ENCODE peak calls at places on chromosome 6, in eight cellular contexts. H is brain microvascular endothelial cell, R is tibial nerve, N is HFF-Myc, Q is mucosa of descending colon, E is A549, Z is fibroblast of pulmonary artery, A is transverse colon. V is an unnamed sample.

GRCh38 chr6:24152014-24152413 is 26.0 kb downstream of the NRSN1 start:
- DNase-seq in H (no peak), R (no peak), N (no peak), Q (no peak), E (no peak), Z (no peak), A (no peak), V (no peak)

GRCh38 chr6:136526196-136526930 is 23.9 kb downstream of the MAP7 start:
- DNase-seq in H (peak), R (no peak), N (no peak), Q (peak), E (peak), Z (peak), A (no peak), V (peak)

GRCh38 chr6:110999634-111000270 is 17.9 kb downstream of the RPF2 start:
- DNase-seq in H (no peak), R (no peak), N (no peak), Q (no peak), E (peak), Z (peak), A (no peak), V (peak)

GRCh38 chr6:29924731-29925130 is 17.6 kb upstream of the HLA-A start:
- DNase-seq in H (no peak), R (no peak), N (no peak), Q (peak), E (no peak), Z (no peak), A (no peak), V (peak)

GRCh38 chr6:157221049-157221816 is 102.1 kb downstream of the TMEM242 start:
- DNase-seq in H (peak), R (no peak), N (no peak), Q (peak), E (peak), Z (peak), A (peak), V (peak)

GRCh38 chr6:18415671-18416340 is 28.7 kb downstream of the RNF144B start:
- DNase-seq in H (no peak), R (no peak), N (no peak), Q (no peak), E (no peak), Z (no peak), A (no peak), V (no peak)

GRCh38 chr6:131225959-131226358 is 90.7 kb downstream of the AKAP7 start:
- DNase-seq in H (no peak), R (no peak), N (no peak), Q (no peak), E (no peak), Z (no peak), A (no peak), V (no peak)

GRCh38 chr6:111418971-111419693 is 63.9 kb downstream of the REV3L start:
- DNase-seq in H (peak), R (no peak), N (no peak), Q (no peak), E (no peak), Z (peak), A (no peak), V (peak)

GRCh38 chr6:30979076-30979475 is 4.4 kb upstream of the MUC21 start:
- DNase-seq in H (no peak), R (no peak), N (no peak), Q (no peak), E (no peak), Z (no peak), A (no peak), V (no peak)

GRCh38 chr6:40999498-41000070 is 39.4 kb downstream of the UNC5CL start:
- DNase-seq in H (no peak), R (peak), N (peak), Q (peak), E (peak), Z (peak), A (peak), V (peak)

GRCh38 chr6:43698584-43699349 is 11.2 kb upstream of the MRPS18A start:
- DNase-seq in H (peak), R (peak), N (no peak), Q (peak), E (peak), Z (peak), A (no peak), V (no peak)

GRCh38 chr6:161242779-161243693 is 30.8 kb downstream of the AGPAT4 start:
- DNase-seq in H (no peak), R (no peak), N (no peak), Q (no peak), E (no peak), Z (peak), A (no peak), V (peak)

GRCh38 chr6:157380458-157380778 is 572 bp upstream of the ZDHHC14 start:
- DNase-seq in H (no peak), R (no peak), N (no peak), Q (peak), E (no peak), Z (no peak), A (no peak), V (no peak)

GRCh38 chr6:111503194-111503593 is 20.2 kb upstream of the REV3L start:
- DNase-seq in H (peak), R (no peak), N (no peak), Q (no peak), E (no peak), Z (no peak), A (no peak), V (no peak)

GRCh38 chr6:25038300-25038699 is 102.5 kb upstream of the RIPOR2 start:
- DNase-seq in H (no peak), R (no peak), N (no peak), Q (no peak), E (no peak), Z (no peak), A (no peak), V (no peak)

GRCh38 chr6:107061125-107062020 is 33.4 kb downstream of the MTRES1 start:
- DNase-seq in H (no peak), R (no peak), N (no peak), Q (no peak), E (no peak), Z (no peak), A (no peak), V (peak)

GRCh38 chr6:147973806-147974205 is 368.8 kb upstream of the SASH1 start:
- DNase-seq in H (no peak), R (no peak), N (no peak), Q (no peak), E (no peak), Z (no peak), A (no peak), V (no peak)

GRCh38 chr6:147974376-147974775 is 368.3 kb upstream of the SASH1 start:
- DNase-seq in H (peak), R (no peak), N (peak), Q (no peak), E (peak), Z (peak), A (no peak), V (peak)

GRCh38 chr6:147972436-147972835 is 370.2 kb upstream of the SASH1 start:
- DNase-seq in H (no peak), R (no peak), N (no peak), Q (no peak), E (no peak), Z (no peak), A (no peak), V (no peak)

GRCh38 chr6:147970970-147971369 is 371.7 kb upstream of the SASH1 start:
- DNase-seq in H (peak), R (no peak), N (no peak), Q (peak), E (no peak), Z (peak), A (no peak), V (peak)
- TF ChIP-seq CTCF in H (peak), R (no peak), N (peak), Q (no peak), E (no peak), Z (peak), A (no peak), V (peak)

GRCh38 chr6:166488081-166488685 is 98.3 kb downstream of the RAMACL start:
- DNase-seq in H (peak), R (peak), N (peak), Q (peak), E (no peak), Z (peak), A (peak), V (no peak)
- H3K4me3 ChIP-seq in H (no peak), R (no peak), N (no peak), Q (no peak), E (no peak), Z (no peak), A (no peak), V (no peak)

DNA sequence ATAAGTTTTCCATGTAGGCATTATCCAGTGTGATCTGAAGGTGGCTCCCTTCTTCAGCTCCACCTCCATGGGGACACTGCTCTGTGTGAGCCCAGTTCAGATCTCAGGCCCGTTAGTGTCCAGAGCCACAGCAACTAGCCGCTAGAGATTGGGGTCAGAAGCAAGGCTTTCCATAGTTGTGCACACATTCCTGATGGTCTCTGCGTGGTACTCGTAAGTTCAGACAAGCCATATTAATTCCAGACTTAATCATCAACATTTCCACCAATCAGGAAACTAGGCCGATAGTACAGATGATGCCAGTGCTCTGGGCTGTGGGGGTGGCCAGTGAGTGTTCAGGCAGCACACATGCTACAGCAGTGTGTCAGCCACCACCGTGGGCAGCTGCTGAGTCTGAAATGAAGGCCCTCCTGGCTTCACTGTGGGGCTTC is 17.5 kb upstream of the SYNCRIP start:
- DNase-seq in H (peak), R (no peak), N (peak), Q (no peak), E (peak), Z (peak), A (no peak), V (peak)
- TF ChIP-seq CTCF in H (peak), R (no peak), N (no peak), Q (no peak), E (no peak), Z (no peak), A (no peak), V (peak)

DNA sequence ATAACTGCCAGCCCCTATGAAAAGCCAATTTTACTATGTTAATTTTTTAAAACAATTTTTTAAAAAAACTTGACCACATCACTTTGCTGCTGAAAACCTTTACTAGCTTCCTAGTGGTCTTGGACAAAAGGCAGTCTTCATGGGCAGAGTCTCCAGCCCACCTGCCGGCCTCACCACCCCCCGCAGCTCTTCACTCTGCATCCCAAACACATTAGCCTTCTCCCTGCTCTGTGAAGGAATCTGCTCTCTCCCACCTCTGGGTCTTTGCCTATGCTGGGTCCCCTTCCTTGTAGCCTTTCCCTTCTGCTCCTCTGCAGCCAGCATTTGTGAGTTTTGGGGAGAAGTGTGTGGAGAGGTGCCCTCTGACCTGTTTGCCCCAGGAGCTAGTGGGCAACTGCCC is 170.7 kb upstream of the MLN start:
- DNase-seq in H (no peak), R (no peak), N (no peak), Q (no peak), E (no peak), Z (no peak), A (no peak), V (no peak)
- H3K4me3 ChIP-seq in H (no peak), R (no peak), N (no peak), Q (no peak), E (no peak), Z (no peak), A (no peak), V (no peak)

GRCh38 chr6:72642435-72642834 is 20.6 kb downstream of the KCNQ5 start:
- DNase-seq in H (no peak), R (no peak), N (no peak), Q (no peak), E (no peak), Z (no peak), A (no peak), V (no peak)

GRCh38 chr6:72640622-72640930 is 18.7 kb downstream of the KCNQ5 start:
- DNase-seq in H (no peak), R (no peak), N (no peak), Q (no peak), E (no peak), Z (no peak), A (no peak), V (no peak)

GRCh38 chr6:72643214-72643613 is 21.4 kb downstream of the KCNQ5 start:
- DNase-seq in H (no peak), R (no peak), N (no peak), Q (no peak), E (no peak), Z (peak), A (no peak), V (no peak)

GRCh38 chr6:72636786-72637185 is 14.9 kb downstream of the KCNQ5 start:
- DNase-seq in H (no peak), R (no peak), N (no peak), Q (no peak), E (no peak), Z (no peak), A (no peak), V (no peak)

GRCh38 chr6:72639920-72640621 is 18.2 kb downstream of the KCNQ5 start:
- DNase-seq in H (no peak), R (no peak), N (no peak), Q (no peak), E (no peak), Z (no peak), A (no peak), V (no peak)
- TF ChIP-seq CTCF in H (no peak), R (no peak), N (peak), Q (no peak), E (no peak), Z (peak), A (no peak), V (peak)

GRCh38 chr6:137641474-137642077 is 147.4 kb upstream of the OLIG3 start:
- DNase-seq in H (peak), R (peak), N (peak), Q (peak), E (peak), Z (peak), A (peak), V (peak)
- H3K4me3 ChIP-seq in H (no peak), R (no peak), N (no peak), Q (no peak), E (no peak), Z (no peak), A (no peak), V (no peak)

GRCh38 chr6:160088069-160088773 is 33.4 kb upstream of the SLC22A1 start:
- DNase-seq in H (peak), R (peak), N (peak), Q (peak), E (peak), Z (peak), A (peak), V (peak)
- TF ChIP-seq CTCF in H (peak), R (peak), N (peak), Q (peak), E (peak), Z (peak), A (peak), V (peak)

GRCh38 chr6:14655990-14656640 is 538.5 kb downstream of the CD83 start:
- DNase-seq in H (no peak), R (no peak), N (no peak), Q (no peak), E (no peak), Z (no peak), A (no peak), V (no peak)
- H3K4me3 ChIP-seq in H (no peak), R (no peak), N (no peak), Q (no peak), E (no peak), Z (no peak), A (no peak), V (no peak)

GRCh38 chr6:45075246-45075645 is 252.9 kb upstream of the RUNX2 start:
- DNase-seq in H (peak), R (no peak), N (peak), Q (no peak), E (peak), Z (peak), A (no peak), V (peak)
- TF ChIP-seq CTCF in H (no peak), R (no peak), N (no peak), Q (no peak), E (no peak), Z (no peak), A (no peak), V (no peak)

GRCh38 chr6:28693033-28693750 is 167.5 kb downstream of the GPX5 start:
- DNase-seq in H (peak), R (no peak), N (no peak), Q (no peak), E (peak), Z (no peak), A (no peak), V (peak)
- H3K4me3 ChIP-seq in H (no peak), R (no peak), N (no peak), Q (no peak), E (no peak), Z (no peak), A (no peak), V (no peak)

V was measured in epithelial cell of esophagus.